ENCODE peak calls at places on chromosomes 11 and 22, in six cellular contexts. R is pancreas, O is neural progenitor cell, V is adipocyte, D is right atrium auricular region, K is psoas muscle. N is an unnamed sample. For H3K27me3 and H3K4me1, the result is how much of the 10 kb centered on the place peaks cover.

GRCh38 chr11:67345247-67345948 is 7.9 kb downstream of the POLD4 start:
- DNase-seq in R (no peak), O (no peak), V (no peak), D (no peak), K (no peak), N (no peak)

GRCh38 chr22:48714231-48714630 is 1113.4 kb downstream of the BRD1 start:
- DNase-seq in R (no peak), O (no peak), V (no peak), D (no peak), K (no peak), N (peak)

GRCh38 chr11:61787928-61788491 is 4.4 kb downstream of the TMEM258 start:
- DNase-seq in R (no peak), O (peak), V (peak), D (no peak), K (peak), N (no peak)

GRCh38 chr22:24926849-24927579 is 19.5 kb downstream of the LHFPL7 start:
- DNase-seq in R (no peak), O (no peak), V (no peak), D (no peak), K (no peak), N (no peak)

GRCh38 chr11:369336-370018 is at the start of gene B4GALNT4:
- DNase-seq in R (peak), O (peak), V (peak), D (no peak), K (peak), N (no peak)

GRCh38 chr11:17343907-17344306 is 7.7 kb upstream of the NCR3LG1 start:
- DNase-seq in R (no peak), O (no peak), V (peak), D (no peak), K (no peak), N (no peak)

GRCh38 chr11:34232810-34233209 is 125.0 kb downstream of the ABTB2 start:
- DNase-seq in R (no peak), O (no peak), V (no peak), D (no peak), K (no peak), N (no peak)

GRCh38 chr11:111299111-111300026 is 1.0 kb downstream of the POU2AF3 start:
- DNase-seq in R (peak), O (peak), V (peak), D (no peak), K (peak), N (peak)

GRCh38 chr11:86476109-86476861 is 101.6 kb downstream of the CCDC81 start:
- DNase-seq in R (no peak), O (no peak), V (no peak), D (no peak), K (no peak), N (no peak)

GRCh38 chr22:18057568-18058209 is 20.1 kb upstream of the PEX26 start:
- DNase-seq in R (no peak), O (no peak), V (peak), D (peak), K (peak), N (peak)

GRCh38 chr11:21625982-21626381 is 566.9 kb upstream of the ANO5 start:
- DNase-seq in R (no peak), O (no peak), V (no peak), D (peak), K (no peak), N (peak)

GRCh38 chr22:41092847-41093371 is 517 bp downstream of the EP300 start:
- DNase-seq in R (no peak), O (peak), V (peak), D (no peak), K (peak), N (peak)

GRCh38 chr11:5151713-5152153 is 2.8 kb downstream of the OR52A1 start:
- DNase-seq in R (no peak), O (no peak), V (no peak), D (no peak), K (no peak), N (no peak)

GRCh38 chr22:44919691-44920090 is 90.1 kb downstream of the PHF21B start:
- DNase-seq in R (peak), O (no peak), V (no peak), D (no peak), K (no peak), N (peak)
- H3K27me3 ChIP-seq in R (under half), O (under half), V (under half), D (under half), K (under half), N (under half)

DNA sequence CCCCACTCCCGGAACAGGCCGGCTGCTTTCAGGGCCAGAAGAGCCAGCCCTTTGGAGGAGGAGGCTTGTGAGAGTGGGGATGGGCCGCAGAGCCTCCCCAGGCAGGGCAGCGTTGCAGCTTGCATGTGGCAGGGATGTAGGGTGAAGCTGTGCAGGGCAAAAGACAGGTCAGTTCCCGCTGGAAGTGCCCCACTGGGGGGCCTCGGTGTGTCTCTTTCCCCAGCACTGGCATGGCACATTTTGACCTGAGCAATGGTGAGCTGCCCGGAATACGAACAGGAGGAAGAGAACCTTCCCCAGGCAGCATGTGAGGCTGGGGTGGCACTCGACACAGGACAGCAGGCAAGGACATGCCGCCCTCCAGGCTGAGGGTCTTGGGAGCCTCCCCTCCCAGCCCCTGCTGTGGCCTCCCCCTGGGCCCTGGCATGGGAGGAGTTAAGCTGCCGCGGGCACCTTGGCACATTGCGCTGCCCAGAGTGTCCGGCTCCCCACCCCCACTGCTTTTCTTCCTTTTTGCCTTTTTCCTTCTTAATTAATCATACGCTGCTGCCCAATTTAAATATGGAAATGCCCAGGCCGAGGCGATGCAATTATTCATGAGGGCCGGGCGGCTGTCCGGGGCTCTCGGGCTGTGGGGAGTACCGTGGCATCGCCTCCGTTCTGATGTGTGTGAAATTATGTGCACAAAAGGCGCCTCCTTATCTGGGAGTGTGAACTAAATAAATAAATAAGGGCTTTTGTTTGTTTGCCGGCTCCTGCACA is 76.0 kb upstream of the WNT7B start:
- DNase-seq in R (peak), O (no peak), V (peak), D (no peak), K (peak), N (peak)
- H3K4me1 ChIP-seq in R (half or more), O (under half), V (half or more), D (half or more), K (half or more), N (under half)

DNA sequence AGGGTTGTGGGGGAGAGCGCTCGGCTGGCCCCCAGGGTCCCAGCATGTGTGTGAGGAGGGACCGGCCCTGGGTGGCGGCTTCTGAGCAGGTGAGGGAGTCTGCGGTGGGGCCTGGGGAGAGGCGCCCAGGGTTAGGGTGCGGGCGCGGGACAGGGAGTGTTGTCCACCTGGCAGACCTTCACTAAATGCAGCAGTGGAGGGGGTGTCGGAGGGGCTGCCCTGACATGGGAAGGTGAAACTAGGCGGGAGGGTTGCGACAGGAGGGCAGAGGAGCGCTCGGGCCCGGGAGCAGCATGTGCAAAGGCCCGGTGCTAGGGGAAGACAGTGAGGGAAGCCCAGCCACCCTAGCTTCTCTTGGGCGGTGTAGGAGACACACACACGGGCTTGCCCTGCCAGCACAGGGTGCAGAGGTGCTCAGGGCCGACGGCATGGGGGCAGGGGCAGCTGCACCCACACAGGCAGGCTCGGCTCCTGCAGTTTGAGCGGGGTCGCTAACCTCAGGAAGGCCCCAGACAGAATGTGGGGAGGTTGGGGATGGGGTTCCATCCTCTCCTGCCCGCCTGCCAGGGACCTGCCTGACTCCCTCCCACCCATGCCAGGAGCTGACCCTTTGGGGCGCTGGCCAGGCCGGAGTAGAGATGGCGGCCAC is 22.2 kb downstream of the OTUB1 start:
- DNase-seq in R (peak), O (no peak), V (no peak), D (no peak), K (no peak), N (no peak)
- H3K27me3 ChIP-seq in R (under half), O (half or more), V (under half), D (under half), K (under half), N (under half)

DNA sequence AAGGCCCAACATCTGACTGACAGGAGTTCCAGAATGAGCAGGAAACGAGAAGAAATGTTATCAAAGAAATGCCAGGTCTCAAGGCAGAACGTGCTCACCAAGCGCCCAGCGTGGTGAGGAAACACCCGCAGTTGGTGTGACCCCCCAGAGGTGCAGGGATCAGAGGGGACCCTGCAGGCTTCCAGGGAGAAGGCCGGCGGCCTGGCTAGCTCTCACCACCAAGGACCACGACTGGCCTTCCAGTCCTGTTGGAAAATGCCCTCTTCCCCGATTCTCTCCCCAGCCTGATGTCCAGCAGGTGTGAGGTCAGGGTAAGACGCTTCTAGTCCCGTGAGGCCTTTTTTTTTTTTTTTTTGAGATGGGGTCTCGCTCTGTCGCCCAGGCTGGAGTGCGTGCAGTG is 189.1 kb downstream of the IGLL1 start:
- DNase-seq in R (no peak), O (no peak), V (no peak), D (no peak), K (no peak), N (no peak)
- H3K4me1 ChIP-seq in R (under half), O (under half), V (under half), D (under half), K (under half), N (under half)

GRCh38 chr22:29477919-29478318 is 2.1 kb upstream of the NEFH start:
- DNase-seq in R (no peak), O (peak), V (no peak), D (no peak), K (no peak), N (no peak)

GRCh38 chr22:29480512-29481264 is 670 bp downstream of the NEFH start:
- DNase-seq in R (no peak), O (peak), V (no peak), D (no peak), K (no peak), N (peak)

GRCh38 chr22:29480262-29480511 is 169 bp downstream of the NEFH start:
- DNase-seq in R (peak), O (no peak), V (no peak), D (no peak), K (no peak), N (no peak)

GRCh38 chr22:29478326-29479276 is 1.4 kb upstream of the NEFH start:
- DNase-seq in R (no peak), O (peak), V (peak), D (no peak), K (no peak), N (no peak)

DNA sequence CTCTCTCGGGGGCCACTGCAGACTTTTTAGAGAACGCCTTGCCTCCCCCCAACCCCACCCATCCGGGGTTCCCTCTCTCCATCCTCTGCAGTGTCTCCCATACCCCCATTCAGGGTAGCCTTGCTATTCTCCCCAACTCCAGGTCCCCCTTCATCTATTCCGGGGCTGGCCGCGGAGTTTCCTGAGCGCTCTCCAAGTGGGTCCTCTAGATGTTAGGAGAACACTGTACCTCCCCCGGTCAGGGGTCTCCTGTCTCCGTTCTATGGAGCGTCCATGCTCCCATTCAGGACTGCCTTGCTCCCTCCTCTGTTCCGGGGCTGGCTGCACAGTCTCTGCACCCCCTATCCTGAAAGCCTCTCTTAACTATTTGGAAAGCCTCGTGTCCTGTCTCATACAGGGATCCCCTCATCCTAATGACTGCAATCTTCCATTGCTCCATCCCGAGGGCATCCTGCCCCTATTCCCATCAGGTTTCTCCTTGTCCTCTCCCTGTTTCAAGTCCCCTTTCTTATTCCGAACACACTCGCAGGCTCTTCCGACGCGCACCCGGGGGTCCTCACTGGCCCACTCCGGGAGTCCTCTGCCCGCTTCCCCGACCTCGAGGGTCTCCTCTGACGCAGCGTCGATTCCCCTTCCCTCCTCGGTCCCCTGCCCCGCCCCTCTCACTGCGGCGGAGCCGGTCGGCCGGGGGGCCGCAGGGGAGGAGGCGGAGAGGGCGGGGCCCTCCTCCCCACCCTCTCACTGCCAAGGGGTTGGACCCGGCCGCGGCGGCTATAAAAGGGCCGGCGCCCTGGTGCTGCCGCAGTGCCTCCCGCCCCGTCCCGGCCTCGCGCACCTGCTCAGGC is at the start of gene NEFH:
- DNase-seq in R (peak), O (peak), V (no peak), D (no peak), K (no peak), N (no peak)
- H3K27me3 ChIP-seq in R (under half), O (half or more), V (half or more), D (under half), K (under half), N (under half)